ENCODE peak calls at places on chromosomes 4 and X, in seven cellular contexts. C is Karpas-422; M is OCI-M1; V is epithelial cell of esophagus; F is bronchial epithelial cell; K is hepatocyte; X is central memory CD4-positive, alpha-beta T cell. H is an unnamed sample.

GRCh38 chrX:150569155-150569477 is 695 bp downstream of the MTM1 start:
- DNase-seq in C (peak), M (peak), V (no peak), F (no peak), K (peak), X (peak), H (no peak)

GRCh38 chr4:92232566-92232965 is 71.2 kb upstream of the GRID2 start:
- DNase-seq in C (no peak), M (no peak), V (peak), F (peak), K (no peak), X (no peak), H (no peak)

GRCh38 chr4:54400802-54401201 is 171.7 kb downstream of the PDGFRA start:
- DNase-seq in C (no peak), M (peak), V (peak), F (peak), K (peak), X (no peak), H (no peak)

GRCh38 chrX:148567779-148568178 is 67.4 kb downstream of the AFF2 start:
- DNase-seq in C (no peak), M (no peak), V (no peak), F (no peak), K (no peak), X (no peak), H (no peak)

GRCh38 chr4:14184265-14184664 is 556.7 kb upstream of the BOD1L1 start:
- DNase-seq in C (no peak), M (no peak), V (no peak), F (no peak), K (no peak), X (no peak), H (no peak)

GRCh38 chrX:104136241-104137019 is 20.4 kb downstream of the SLC25A53 start:
- DNase-seq in C (peak), M (peak), V (peak), F (peak), K (peak), X (peak), H (peak)

GRCh38 chrX:100491174-100491573 is 81.1 kb upstream of the PCDH19 start:
- DNase-seq in C (no peak), M (no peak), V (no peak), F (no peak), K (no peak), X (no peak), H (no peak)

GRCh38 chr4:62093735-62094134 is 893.6 kb downstream of the ADGRL3 start:
- DNase-seq in C (no peak), M (no peak), V (no peak), F (no peak), K (no peak), X (no peak), H (no peak)

GRCh38 chr4:73976716-73977115 is 5.1 kb downstream of the PF4 start:
- DNase-seq in C (no peak), M (no peak), V (no peak), F (no peak), K (no peak), X (no peak), H (no peak)

GRCh38 chr4:2867758-2868491 is 24.3 kb downstream of the ADD1 start:
- DNase-seq in C (no peak), M (peak), V (no peak), F (no peak), K (peak), X (no peak), H (no peak)

GRCh38 chr4:174256277-174256713 is 27.2 kb downstream of the FBXO8 start:
- DNase-seq in C (no peak), M (peak), V (peak), F (peak), K (no peak), X (no peak), H (no peak)

GRCh38 chrX:45164021-45164621 is 36.6 kb downstream of the DIPK2B start:
- DNase-seq in C (no peak), M (peak), V (no peak), F (no peak), K (no peak), X (no peak), H (no peak)

GRCh38 chr4:150389896-150390530 is 191.9 kb upstream of the MAB21L2 start:
- DNase-seq in C (no peak), M (peak), V (no peak), F (no peak), K (peak), X (no peak), H (no peak)

GRCh38 chr4:57191523-57192034 is 81.4 kb upstream of the IGFBP7 start:
- DNase-seq in C (no peak), M (no peak), V (peak), F (no peak), K (peak), X (no peak), H (no peak)

GRCh38 chrX:66053414-66053813 is 13.5 kb upstream of the VSIG4 start:
- DNase-seq in C (no peak), M (no peak), V (no peak), F (no peak), K (no peak), X (no peak), H (no peak)

GRCh38 chr4:119628281-119629141 is at the start of gene PDE5A:
- DNase-seq in C (peak), M (peak), V (peak), F (peak), K (peak), X (peak), H (peak)

GRCh38 chr4:173074501-173074946 is 94.1 kb upstream of the GALNT7 start:
- DNase-seq in C (no peak), M (peak), V (peak), F (peak), K (peak), X (no peak), H (peak)

GRCh38 chr4:40583850-40584439 is 45.7 kb downstream of the RBM47 start:
- DNase-seq in C (no peak), M (no peak), V (no peak), F (no peak), K (no peak), X (no peak), H (no peak)

GRCh38 chr4:118783887-118784286 is 52.0 kb downstream of the SEC24D start:
- DNase-seq in C (no peak), M (no peak), V (peak), F (peak), K (no peak), X (no peak), H (no peak)

GRCh38 chr4:1763550-1764080 is 29.5 kb upstream of the FGFR3 start:
- DNase-seq in C (peak), M (peak), V (no peak), F (no peak), K (peak), X (no peak), H (no peak)

GRCh38 chrX:124256209-124256608 is 76.3 kb upstream of the TEX13D start:
- DNase-seq in C (no peak), M (no peak), V (no peak), F (no peak), K (peak), X (no peak), H (no peak)

GRCh38 chr4:63233679-63234078 is 1175.6 kb downstream of the TECRL start:
- DNase-seq in C (no peak), M (no peak), V (no peak), F (no peak), K (no peak), X (no peak), H (no peak)

GRCh38 chr4:158710814-158711213 is 12.4 kb downstream of the PPID start:
- DNase-seq in C (no peak), M (peak), V (peak), F (no peak), K (no peak), X (no peak), H (no peak)

GRCh38 chr4:95181446-95182306 is 367.1 kb downstream of the UNC5C start:
- DNase-seq in C (no peak), M (peak), V (no peak), F (no peak), K (no peak), X (peak), H (no peak)

H was measured in LoVo.